ENCODE peak calls at places on chromosomes 6 and 20, in four cellular contexts. One of them, this sample, is unnamed.

GRCh38 chr6:151370509-151371078 is 20.8 kb downstream of the ZBTB2 start:
- DNase-seq in HepG2: no peak
- DNase-seq in K562: no peak
- DNase-seq in WTC11: no peak
- DNase-seq in this sample: no peak

GRCh38 chr6:43412541-43412940 is 14.8 kb upstream of the ABCC10 start:
- DNase-seq in HepG2: no peak
- DNase-seq in K562: no peak
- DNase-seq in WTC11: no peak
- DNase-seq in this sample: no peak

GRCh38 chr6:21085206-21085605 is 508.3 kb upstream of the SOX4 start:
- DNase-seq in WTC11: no peak
- DNase-seq in HepG2: no peak
- DNase-seq in K562: no peak
- DNase-seq in this sample: no peak

GRCh38 chr20:44714102-44714700 is 968 bp upstream of the CCN5 start:
- DNase-seq in K562: no peak
- DNase-seq in WTC11: no peak
- DNase-seq in HepG2: no peak
- DNase-seq in this sample: no peak

GRCh38 chr20:48875233-48875913 is 46.1 kb upstream of the ARFGEF2 start:
- DNase-seq in WTC11: no peak
- DNase-seq in HepG2: no peak
- DNase-seq in K562: no peak
- DNase-seq in this sample: no peak

GRCh38 chr6:154139894-154140293 is 100.9 kb downstream of the OPRM1 start:
- DNase-seq in K562: no peak
- DNase-seq in WTC11: no peak
- DNase-seq in HepG2: no peak
- DNase-seq in this sample: no peak

GRCh38 chr6:99495466-99495865 is 19.8 kb downstream of the USP45 start:
- DNase-seq in WTC11: no peak
- DNase-seq in HepG2: no peak
- DNase-seq in K562: no peak
- DNase-seq in this sample: no peak

GRCh38 chr6:125781307-125781868 is 9.4 kb upstream of the NCOA7 start:
- DNase-seq in HepG2: no peak
- DNase-seq in K562: no peak
- DNase-seq in WTC11: no peak
- DNase-seq in this sample: no peak

GRCh38 chr6:88165877-88166492 is at the start of gene CNR1:
- DNase-seq in K562: peak; percentile 12
- DNase-seq in WTC11: peak; percentile 47
- DNase-seq in HepG2: no peak
- DNase-seq in this sample: peak; percentile 48

GRCh38 chr6:135162678-135163439 is 18.2 kb upstream of the MYB start:
- DNase-seq in K562: peak; percentile 73
- DNase-seq in WTC11: peak; percentile 89
- DNase-seq in HepG2: peak; percentile 23
- DNase-seq in this sample: peak; percentile 87

GRCh38 chr20:11301699-11302098 is 616.0 kb upstream of the BTBD3 start:
- DNase-seq in WTC11: no peak
- DNase-seq in HepG2: no peak
- DNase-seq in K562: no peak
- DNase-seq in this sample: no peak

GRCh38 chr6:31142356-31142755 is 3.5 kb upstream of the PSORS1C2 start:
- DNase-seq in WTC11: no peak
- DNase-seq in K562: no peak
- DNase-seq in HepG2: no peak
- DNase-seq in this sample: no peak

GRCh38 chr20:39853664-39854063 is 835.4 kb downstream of the MAFB start:
- DNase-seq in K562: no peak
- DNase-seq in HepG2: no peak
- DNase-seq in WTC11: peak; percentile 30
- DNase-seq in this sample: no peak

GRCh38 chr20:6709865-6710595 is 57.5 kb upstream of the BMP2 start:
- DNase-seq in HepG2: peak; percentile 24
- DNase-seq in K562: no peak
- DNase-seq in WTC11: no peak
- DNase-seq in this sample: no peak

GRCh38 chr20:45935416-45936046 is 1.0 kb downstream of the PCIF1 start:
- DNase-seq in HepG2: no peak
- DNase-seq in K562: no peak
- DNase-seq in WTC11: no peak
- DNase-seq in this sample: no peak
- TF ChIP-seq ELF4 in HepG2: no peak
- TF ChIP-seq ELF4 in K562: no peak
- TF ChIP-seq ELF4 in WTC11: no peak
- TF ChIP-seq ELF4 in this sample: no peak

DNA sequence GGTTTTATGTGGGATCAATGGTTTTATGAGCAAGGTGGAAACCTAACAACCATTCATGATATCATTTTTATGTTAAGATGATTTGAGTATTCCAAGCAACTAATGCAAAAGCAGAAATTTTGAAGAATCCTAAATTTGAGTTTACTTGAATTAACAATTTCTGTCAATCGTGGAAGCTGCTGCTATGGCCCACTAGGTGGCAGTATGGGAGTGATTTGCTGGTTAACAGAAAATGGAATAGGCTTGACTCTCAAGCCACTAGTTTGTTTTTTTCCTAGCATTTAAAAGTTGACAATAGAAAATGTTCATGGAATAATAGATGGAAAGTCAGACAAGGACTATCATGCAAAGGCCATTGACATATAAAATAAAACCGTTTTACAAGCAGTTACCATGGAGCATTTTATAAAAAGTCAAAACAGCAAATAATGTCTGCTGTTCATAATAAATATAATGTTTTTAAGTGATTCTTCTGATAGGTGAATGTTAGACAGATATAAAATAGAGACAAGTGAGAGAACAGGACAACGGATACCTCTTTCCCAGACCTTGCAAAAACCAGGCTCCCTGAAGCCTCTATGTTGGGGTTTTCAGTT is 43.0 kb upstream of the TMEM200A start:
- DNase-seq in HepG2: peak; percentile 55
- DNase-seq in WTC11: peak; percentile 23
- DNase-seq in K562: peak; percentile 25
- DNase-seq in this sample: peak; percentile 55
- TF ChIP-seq ELF4 in HepG2: no peak
- TF ChIP-seq ELF4 in WTC11: no peak
- TF ChIP-seq ELF4 in K562: no peak
- TF ChIP-seq ELF4 in this sample: no peak

DNA sequence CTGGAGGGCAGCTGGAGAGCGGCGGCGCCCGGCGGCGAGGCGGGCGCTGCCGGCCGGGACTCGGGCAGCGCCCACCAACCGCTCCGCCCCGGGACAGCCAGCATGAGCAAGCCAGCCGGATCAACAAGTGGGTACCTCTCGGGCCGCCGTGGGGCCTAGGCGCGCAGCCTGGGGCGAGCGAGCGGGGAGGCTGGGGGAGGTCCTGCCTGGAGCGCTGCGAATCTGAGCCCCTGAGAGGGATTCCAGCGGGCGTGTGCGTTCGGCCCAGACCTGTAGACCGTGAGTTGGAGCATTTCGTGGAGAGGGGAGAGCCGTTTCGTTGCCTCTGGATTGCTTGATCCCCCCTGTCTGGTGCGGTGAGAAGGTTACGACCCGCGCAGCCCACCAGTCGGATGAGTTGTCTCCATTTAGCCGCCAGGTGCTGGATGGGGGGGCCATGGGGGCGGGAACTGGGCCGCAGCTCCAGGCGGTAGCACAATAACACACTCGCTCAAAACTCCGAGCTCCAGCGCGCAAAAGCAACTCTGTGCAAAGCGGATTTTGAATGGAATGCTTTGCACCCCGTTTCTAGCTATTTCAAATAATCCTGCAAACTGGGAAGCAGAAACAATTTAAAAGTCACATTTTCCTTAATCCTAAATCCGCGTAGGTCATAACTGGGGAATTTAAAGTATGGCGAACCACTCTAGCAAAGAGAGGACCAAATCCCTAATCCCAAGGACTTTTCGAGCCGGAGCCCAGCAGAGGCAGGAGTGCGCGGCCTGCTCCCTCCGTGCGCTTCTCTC is 1.0 kb downstream of the NR2E1 start:
- DNase-seq in HepG2: no peak
- DNase-seq in WTC11: peak; percentile 38
- DNase-seq in K562: no peak
- DNase-seq in this sample: no peak
- TF ChIP-seq ELF4 in HepG2: no peak
- TF ChIP-seq ELF4 in WTC11: no peak
- TF ChIP-seq ELF4 in K562: no peak
- TF ChIP-seq ELF4 in this sample: no peak

GRCh38 chr20:56426026-56426425 is 14.0 kb downstream of the CASS4 start:
- DNase-seq in K562: no peak
- DNase-seq in WTC11: no peak
- DNase-seq in HepG2: no peak
- DNase-seq in this sample: no peak
- TF ChIP-seq ELF4 in K562: no peak
- TF ChIP-seq ELF4 in WTC11: no peak
- TF ChIP-seq ELF4 in HepG2: no peak
- TF ChIP-seq ELF4 in this sample: no peak

GRCh38 chr6:155980014-155980413 is 524.4 kb upstream of the NOX3 start:
- DNase-seq in WTC11: no peak
- DNase-seq in HepG2: no peak
- DNase-seq in K562: no peak
- DNase-seq in this sample: no peak
- TF ChIP-seq ELF4 in WTC11: no peak
- TF ChIP-seq ELF4 in HepG2: no peak
- TF ChIP-seq ELF4 in K562: no peak
- TF ChIP-seq ELF4 in this sample: no peak

DNA sequence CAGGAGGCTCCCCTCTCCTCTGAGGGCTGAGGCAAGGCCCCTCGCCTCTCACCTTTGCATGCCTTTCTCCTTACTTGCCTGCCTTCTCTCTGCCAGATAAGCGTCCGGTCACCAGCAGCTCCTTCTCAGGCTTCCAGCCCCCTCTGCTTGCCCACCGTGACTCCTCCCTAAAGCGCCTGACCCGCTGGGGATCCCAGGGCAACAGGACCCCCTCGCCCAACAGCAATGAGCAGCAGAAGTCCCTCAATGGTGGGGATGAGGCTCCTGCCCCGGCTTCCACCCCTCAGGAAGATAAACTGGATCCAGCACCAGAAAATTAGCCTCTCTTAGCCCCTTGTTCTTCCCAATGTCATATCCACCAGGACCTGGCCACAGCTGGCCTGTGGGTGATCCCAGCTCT is 21.3 kb upstream of the PPARD start:
- DNase-seq in WTC11: no peak
- DNase-seq in K562: no peak
- DNase-seq in HepG2: no peak
- DNase-seq in this sample: no peak
- TF ChIP-seq ELF4 in WTC11: no peak
- TF ChIP-seq ELF4 in K562: no peak
- TF ChIP-seq ELF4 in HepG2: no peak
- TF ChIP-seq ELF4 in this sample: no peak

DNA sequence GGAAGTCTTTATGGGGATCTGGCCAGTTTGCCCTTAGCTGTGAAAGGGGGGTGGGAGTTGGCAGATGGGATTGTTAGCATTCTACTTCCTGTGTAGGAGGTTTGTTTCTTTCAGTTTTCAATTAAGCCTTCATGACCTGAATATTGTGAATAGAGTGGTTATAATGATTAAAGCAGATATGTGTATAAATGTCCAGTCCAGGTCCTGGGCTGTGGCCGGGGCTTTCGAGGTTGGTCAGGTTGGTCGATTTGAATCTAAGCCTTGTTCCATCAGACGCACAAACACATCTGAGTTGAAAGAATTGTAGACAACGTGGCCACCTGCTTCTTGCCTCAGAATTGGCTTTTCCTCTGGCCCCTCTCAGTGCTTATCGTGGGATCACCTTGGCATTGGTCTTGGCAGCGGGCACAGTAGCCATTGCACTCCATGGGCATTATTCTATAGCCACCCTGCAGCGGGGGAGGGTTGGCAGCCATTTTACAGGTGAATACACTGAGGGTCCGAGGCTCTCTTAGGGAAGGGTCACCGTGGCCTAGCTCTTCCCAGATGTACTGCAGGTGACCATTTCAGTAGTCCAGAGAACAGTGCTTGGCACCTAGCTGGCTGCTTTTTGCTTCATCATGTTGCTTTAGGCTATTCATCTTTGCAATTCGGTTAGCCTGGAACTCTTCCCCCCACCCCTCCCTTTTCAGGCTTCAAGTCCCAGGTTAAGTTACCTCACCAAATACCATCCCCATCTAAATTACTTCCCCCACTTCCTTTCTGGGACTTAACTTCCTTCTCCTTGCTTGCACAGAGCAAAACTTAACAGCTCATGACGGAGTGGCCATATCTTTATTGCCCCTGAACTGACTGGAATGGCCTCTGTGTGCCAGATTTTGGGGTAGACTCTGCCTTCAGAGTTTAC is 1.1 kb downstream of the RNF114 start:
- DNase-seq in K562: no peak
- DNase-seq in HepG2: no peak
- DNase-seq in WTC11: no peak
- DNase-seq in this sample: peak; percentile 20
- TF ChIP-seq ELF4 in K562: no peak
- TF ChIP-seq ELF4 in HepG2: peak; percentile 16
- TF ChIP-seq ELF4 in WTC11: no peak
- TF ChIP-seq ELF4 in this sample: no peak

This sample was measured in HEK293T.